ENCODE peak calls at places on chromosomes 4 and X, in ten cellular contexts. Y is stomach, C is A549, L is transverse colon, G is suprapubic skin, V is K562, M is GM12878, U is SK-N-SH, B is HepG2, Q is upper lobe of left lung. A is an unnamed sample. For H3K9me3, the result is how much of the 10 kb centered on the place peaks cover.

GRCh38 chr4:6605114-6605513 is 30.1 kb downstream of the MAN2B2 start:
- DNase-seq in B (no peak), V (no peak), U (no peak), M (no peak), Q (no peak), Y (no peak), L (no peak), C (no peak), G (no peak), A (no peak)

GRCh38 chrX:110182362-110182761 is 135.5 kb downstream of the AMMECR1 start:
- DNase-seq in Q (no peak), V (no peak), L (no peak), U (no peak), Y (no peak), C (no peak), M (no peak), G (no peak), B (no peak), A (no peak)

GRCh38 chr4:53196195-53196641 is 169.6 kb downstream of the SCFD2 start:
- DNase-seq in V (no peak), Q (no peak), M (no peak), U (peak), C (no peak), B (no peak), Y (no peak), G (no peak), L (no peak), A (no peak)

GRCh38 chrX:68454476-68455150 is 21.3 kb upstream of the OPHN1 start:
- DNase-seq in G (no peak), V (no peak), Q (no peak), U (no peak), L (no peak), Y (no peak), B (no peak), C (peak), M (no peak), A (no peak)

GRCh38 chr4:98509641-98510170 is 148.7 kb downstream of the TSPAN5 start:
- DNase-seq in B (no peak), Y (no peak), C (no peak), Q (no peak), G (no peak), V (no peak), L (no peak), M (no peak), U (no peak), A (no peak)

GRCh38 chr4:165873298-165874071 is 448 bp downstream of the TLL1 start:
- DNase-seq in B (peak), Y (peak), V (no peak), Q (peak), U (peak), M (no peak), L (no peak), C (peak), G (no peak), A (no peak)

GRCh38 chr4:169485791-169486742 is 126.3 kb downstream of the NEK1 start:
- DNase-seq in V (peak), M (peak), Q (no peak), C (peak), Y (no peak), B (peak), U (peak), L (peak), G (no peak), A (no peak)

GRCh38 chr4:47193179-47193578 is 161.8 kb downstream of the GABRB1 start:
- DNase-seq in V (no peak), C (no peak), L (no peak), Y (no peak), G (no peak), M (no peak), U (no peak), B (no peak), Q (no peak), A (no peak)

GRCh38 chrX:120790118-120790517 is 85.5 kb downstream of the CT47B1 start:
- DNase-seq in Q (no peak), M (peak), G (no peak), C (peak), V (peak), Y (peak), B (peak), L (peak), U (peak), A (peak)

GRCh38 chr4:5051210-5051691 is at the start of gene STK32B:
- DNase-seq in U (peak), Q (peak), V (peak), L (peak), C (peak), Y (peak), G (peak), M (no peak), B (no peak), A (peak)

GRCh38 chr4:105306158-105306781 is 159.6 kb downstream of the TET2 start:
- DNase-seq in Y (no peak), G (no peak), M (peak), U (no peak), C (peak), Q (no peak), L (no peak), B (no peak), V (no peak), A (no peak)

GRCh38 chrX:49308604-49309269 is 5.3 kb downstream of the GAGE10 start:
- DNase-seq in V (peak), Q (no peak), L (no peak), C (no peak), B (no peak), G (no peak), U (no peak), M (no peak), Y (no peak), A (no peak)

GRCh38 chrX:113009837-113010236 is 169.2 kb upstream of the AMOT start:
- DNase-seq in B (no peak), M (no peak), C (no peak), U (no peak), Q (no peak), G (no peak), Y (no peak), V (no peak), L (no peak), A (no peak)

GRCh38 chrX:11768039-11768438 is 10.0 kb downstream of the MSL3 start:
- DNase-seq in G (no peak), Q (no peak), L (no peak), U (no peak), Y (no peak), V (no peak), B (no peak), M (no peak), C (no peak), A (no peak)

GRCh38 chr4:7003176-7003878 is 39.8 kb upstream of the TADA2B start:
- DNase-seq in Q (no peak), G (peak), L (no peak), B (no peak), M (no peak), Y (no peak), U (no peak), C (no peak), V (no peak), A (no peak)

GRCh38 chr4:16516796-16517413 is 290.6 kb upstream of the TAPT1 start:
- DNase-seq in L (no peak), M (no peak), Q (no peak), V (peak), U (peak), C (no peak), Y (peak), G (no peak), B (no peak), A (peak)

GRCh38 chr4:126213996-126214395 is 899.2 kb downstream of the FAT4 start:
- DNase-seq in M (no peak), G (no peak), Q (no peak), Y (no peak), B (no peak), V (no peak), C (no peak), U (no peak), L (no peak), A (no peak)

GRCh38 chr4:24924309-24924781 is 11.5 kb upstream of the CCDC149 start:
- DNase-seq in U (no peak), V (no peak), M (no peak), B (no peak), G (no peak), Y (no peak), C (no peak), L (no peak), Q (no peak), A (no peak)

GRCh38 chr4:86117781-86118302 is 242.0 kb downstream of the MAPK10 start:
- DNase-seq in B (no peak), Y (no peak), Q (no peak), M (no peak), V (no peak), C (peak), G (no peak), L (no peak), U (peak), A (no peak)

GRCh38 chr4:7793186-7793585 is 146.5 kb downstream of the AFAP1 start:
- DNase-seq in M (no peak), V (no peak), L (no peak), B (no peak), Q (no peak), G (peak), Y (no peak), C (no peak), U (no peak), A (no peak)

GRCh38 chr4:102055805-102056204 is 265.3 kb downstream of the BANK1 start:
- DNase-seq in G (no peak), Q (no peak), V (no peak), U (no peak), M (no peak), C (no peak), L (no peak), Y (no peak), B (no peak), A (no peak)

GRCh38 chr4:92199135-92199534 is 104.6 kb upstream of the GRID2 start:
- DNase-seq in C (no peak), L (no peak), M (no peak), V (no peak), U (no peak), G (no peak), Q (no peak), B (no peak), Y (no peak), A (no peak)

GRCh38 chr4:109435635-109436034 is 2.0 kb downstream of the SEC24B start:
- DNase-seq in L (no peak), M (no peak), B (peak), C (no peak), Q (no peak), V (no peak), U (no peak), Y (no peak), G (no peak), A (no peak)

GRCh38 chrX:40996886-40997530 is 88.2 kb upstream of the USP9X start:
- DNase-seq in U (peak), V (peak), Y (no peak), L (no peak), Q (no peak), G (no peak), C (peak), M (no peak), B (peak), A (no peak)

GRCh38 chrX:40933132-40934078 is 151.8 kb upstream of the USP9X start:
- DNase-seq in G (no peak), B (no peak), C (peak), L (no peak), Q (no peak), U (peak), M (peak), V (peak), Y (no peak), A (no peak)

GRCh38 chrX:69285881-69286545 is 120.8 kb upstream of the PJA1 start:
- DNase-seq in C (peak), M (no peak), L (peak), U (peak), G (no peak), V (peak), B (no peak), Y (peak), Q (peak), A (peak)

GRCh38 chrX:39853417-39853816 is 244.3 kb downstream of the BCOR start:
- DNase-seq in G (no peak), Y (no peak), C (no peak), U (no peak), B (no peak), L (no peak), Q (no peak), M (no peak), V (no peak), A (no peak)

GRCh38 chr4:8115916-8116315 is 42.7 kb downstream of the ABLIM2 start:
- DNase-seq in Y (no peak), L (no peak), M (no peak), B (no peak), V (no peak), G (no peak), Q (no peak), C (no peak), U (no peak), A (no peak)

GRCh38 chr4:141352775-141353544 is 132.3 kb downstream of the ZNF330 start:
- DNase-seq in C (no peak), B (no peak), U (no peak), G (no peak), Y (no peak), L (no peak), V (peak), Q (no peak), M (no peak), A (no peak)

GRCh38 chr4:14862881-14863280 is 139.4 kb upstream of the CPEB2 start:
- DNase-seq in Q (peak), U (no peak), Y (peak), V (peak), C (no peak), M (no peak), L (peak), G (no peak), B (no peak), A (no peak)

GRCh38 chrX:24684048-24684447 is 9.7 kb upstream of the POLA1 start:
- DNase-seq in U (no peak), G (no peak), V (no peak), L (no peak), C (no peak), B (no peak), M (no peak), Y (no peak), Q (no peak), A (no peak)
- H3K9me3 ChIP-seq in U (under half), G (under half), V (under half), L (under half), C (under half), B (under half), M (under half), Y (under half), Q (under half), A (under half)

GRCh38 chrX:103818844-103819243 is 13.2 kb downstream of the RAB9B start:
- DNase-seq in Y (no peak), Q (no peak), M (no peak), C (peak), G (no peak), V (no peak), B (no peak), L (no peak), U (no peak), A (no peak)

GRCh38 chrX:103811858-103812257 is 20.2 kb downstream of the RAB9B start:
- DNase-seq in Q (no peak), C (no peak), M (no peak), B (peak), L (no peak), V (no peak), Y (no peak), G (no peak), U (no peak), A (no peak)

DNA sequence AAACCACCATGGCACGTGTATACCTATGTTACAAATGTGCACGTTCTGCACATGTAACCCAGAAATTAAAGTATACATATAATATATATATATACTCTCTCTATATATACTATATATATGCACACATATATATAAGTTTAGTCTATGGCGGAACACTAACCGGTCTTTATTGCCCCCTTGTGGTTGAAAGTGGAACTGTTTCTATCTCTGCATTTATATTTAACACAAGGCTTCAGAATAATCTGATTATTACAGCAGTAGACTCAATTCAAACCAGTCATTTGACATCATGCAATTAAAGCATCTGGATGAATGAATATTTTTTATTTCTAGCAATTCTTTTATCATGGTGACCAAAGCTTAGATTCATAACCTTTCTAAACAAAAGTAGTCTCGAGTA is 14.6 kb downstream of the RAB9B start:
- DNase-seq in U (peak), L (no peak), V (peak), M (peak), Q (no peak), C (peak), G (no peak), Y (no peak), B (peak), A (no peak)
- TF ChIP-seq EP300 in U (no peak), L (no peak), V (no peak), M (no peak), Q (no peak), C (no peak), G (no peak), Y (no peak), B (no peak), A (no peak)

DNA sequence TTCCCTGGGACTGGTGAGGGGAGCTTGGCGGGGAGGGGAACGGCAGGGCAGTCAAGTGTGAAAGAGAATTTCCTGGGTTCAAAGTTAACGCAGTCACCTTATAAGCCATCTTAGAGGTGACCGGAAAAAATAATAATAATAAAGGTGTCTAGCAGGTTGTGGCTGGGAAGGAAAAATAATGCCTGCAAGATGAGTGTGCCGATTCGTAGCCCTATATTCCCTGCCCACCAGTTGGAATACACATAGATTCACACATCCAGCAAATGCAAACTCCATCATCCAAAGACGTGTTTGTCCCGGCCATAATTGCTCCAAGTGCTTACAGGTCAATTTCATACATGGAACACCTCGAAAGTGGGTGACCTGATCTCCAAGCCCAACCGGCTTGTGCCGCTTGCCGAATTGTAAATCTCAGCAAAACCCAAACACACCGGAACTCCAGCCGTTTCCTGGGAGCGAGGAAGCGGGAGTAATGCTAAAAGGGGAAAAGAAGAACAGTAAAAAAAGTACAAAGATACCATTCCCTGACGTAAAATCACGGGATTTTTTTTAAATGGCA is 1.3 kb upstream of the FAT1 start:
- DNase-seq in Q (no peak), L (no peak), V (peak), B (no peak), C (peak), M (no peak), G (no peak), Y (no peak), U (no peak), A (no peak)
- H3K9me3 ChIP-seq in Q (under half), L (under half), V (under half), B (under half), C (under half), M (under half), G (under half), Y (under half), U (under half), A (under half)

GRCh38 chrX:6257025-6257424 is 28.4 kb upstream of the NLGN4X start:
- DNase-seq in C (no peak), V (no peak), G (no peak), M (no peak), B (no peak), Y (no peak), Q (no peak), L (no peak), U (no peak), A (no peak)
- TF ChIP-seq EP300 in C (no peak), V (no peak), G (no peak), M (no peak), B (no peak), Y (no peak), Q (no peak), L (no peak), U (no peak), A (no peak)

GRCh38 chrX:646796-647195 is 16.2 kb downstream of the SHOX start:
- DNase-seq in Y (no peak), Q (no peak), B (no peak), U (no peak), M (no peak), L (no peak), C (no peak), G (no peak), V (no peak), A (no peak)

GRCh38 chrX:643911-644303 is 13.3 kb downstream of the SHOX start:
- DNase-seq in L (no peak), C (no peak), V (no peak), M (no peak), G (peak), Q (no peak), U (peak), Y (no peak), B (no peak), A (no peak)

GRCh38 chrX:644304-645023 is 13.9 kb downstream of the SHOX start:
- DNase-seq in V (no peak), L (no peak), G (peak), M (no peak), C (no peak), Q (peak), B (no peak), Y (no peak), U (peak), A (no peak)

GRCh38 chrX:645024-645376 is 14.4 kb downstream of the SHOX start:
- DNase-seq in B (no peak), Q (no peak), C (no peak), Y (no peak), V (no peak), G (no peak), L (peak), U (no peak), M (no peak), A (no peak)

DNA sequence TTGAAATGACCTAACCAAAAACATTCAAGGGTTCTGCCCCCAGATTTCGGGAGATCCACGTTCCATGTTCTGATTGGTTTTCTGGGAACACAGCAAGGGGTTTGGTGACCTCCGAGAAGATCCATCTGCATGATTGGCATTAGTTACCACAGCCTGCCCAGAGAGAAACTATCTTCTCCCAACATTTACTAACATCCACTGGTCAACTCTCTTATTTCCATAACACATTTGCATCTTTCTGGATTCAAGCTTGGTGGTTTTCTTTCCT is 15.6 kb downstream of the SHOX start:
- DNase-seq in Y (no peak), G (no peak), U (no peak), V (no peak), B (no peak), Q (no peak), L (no peak), C (no peak), M (no peak), A (no peak)
- H3K9me3 ChIP-seq in Y (under half), G (under half), U (under half), V (under half), B (under half), Q (under half), L (under half), C (under half), M (under half), A (under half)